ENCODE peak calls at places on chromosomes 7 and 10, in five cellular contexts. One of them, this sample, is unnamed.

GRCh38 chr7:95921543-95921942 is 149.2 kb downstream of the DYNC1I1 start:
- DNase-seq in esophagus squamous epithelium: no peak
- DNase-seq in upper lobe of left lung: no peak
- DNase-seq in ovary: no peak
- DNase-seq in IMR-90: no peak
- DNase-seq in this sample: no peak

GRCh38 chr7:77657427-77658331 is 38.6 kb upstream of the RSBN1L start:
- DNase-seq in esophagus squamous epithelium: no peak
- DNase-seq in upper lobe of left lung: no peak
- DNase-seq in ovary: no peak
- DNase-seq in IMR-90: peak
- DNase-seq in this sample: peak

GRCh38 chr7:139909379-139910050 is 80.5 kb downstream of the TBXAS1 start:
- DNase-seq in esophagus squamous epithelium: no peak
- DNase-seq in upper lobe of left lung: no peak
- DNase-seq in ovary: no peak
- DNase-seq in IMR-90: peak
- DNase-seq in this sample: no peak

GRCh38 chr10:7541137-7542087 is 125.4 kb downstream of the ITIH5 start:
- DNase-seq in esophagus squamous epithelium: no peak
- DNase-seq in upper lobe of left lung: no peak
- DNase-seq in ovary: peak
- DNase-seq in IMR-90: peak
- DNase-seq in this sample: no peak

GRCh38 chr7:122532406-122533269 is 166.3 kb downstream of the RNF133 start:
- DNase-seq in esophagus squamous epithelium: no peak
- DNase-seq in upper lobe of left lung: no peak
- DNase-seq in ovary: no peak
- DNase-seq in IMR-90: peak
- DNase-seq in this sample: no peak

GRCh38 chr10:104120903-104121484 is 977 bp upstream of the SFR1 start:
- DNase-seq in esophagus squamous epithelium: peak
- DNase-seq in upper lobe of left lung: peak
- DNase-seq in ovary: peak
- DNase-seq in IMR-90: peak
- DNase-seq in this sample: peak

GRCh38 chr7:39073432-39073831 is 95.7 kb downstream of the POU6F2 start:
- DNase-seq in esophagus squamous epithelium: no peak
- DNase-seq in upper lobe of left lung: peak
- DNase-seq in ovary: no peak
- DNase-seq in IMR-90: no peak
- DNase-seq in this sample: no peak

GRCh38 chr10:26048756-26049155 is 114.7 kb downstream of the MYO3A start:
- DNase-seq in esophagus squamous epithelium: no peak
- DNase-seq in upper lobe of left lung: no peak
- DNase-seq in ovary: no peak
- DNase-seq in IMR-90: no peak
- DNase-seq in this sample: no peak

GRCh38 chr7:18866359-18867036 is 250.9 kb downstream of the TWIST1 start:
- DNase-seq in esophagus squamous epithelium: no peak
- DNase-seq in upper lobe of left lung: no peak
- DNase-seq in ovary: peak
- DNase-seq in IMR-90: peak
- DNase-seq in this sample: peak

GRCh38 chr7:140646931-140647647 is 6.5 kb upstream of the DENND2A start:
- DNase-seq in esophagus squamous epithelium: no peak
- DNase-seq in upper lobe of left lung: no peak
- DNase-seq in ovary: peak
- DNase-seq in IMR-90: peak
- DNase-seq in this sample: no peak

GRCh38 chr10:113027574-113028392 is 77.7 kb downstream of the TCF7L2 start:
- DNase-seq in esophagus squamous epithelium: no peak
- DNase-seq in upper lobe of left lung: no peak
- DNase-seq in ovary: no peak
- DNase-seq in IMR-90: no peak
- DNase-seq in this sample: no peak

GRCh38 chr7:43766564-43766963 is 8.1 kb downstream of the BLVRA start:
- DNase-seq in esophagus squamous epithelium: no peak
- DNase-seq in upper lobe of left lung: no peak
- DNase-seq in ovary: no peak
- DNase-seq in IMR-90: no peak
- DNase-seq in this sample: no peak

GRCh38 chr10:103789771-103790201 is 65.6 kb downstream of the SH3PXD2A start:
- DNase-seq in esophagus squamous epithelium: no peak
- DNase-seq in upper lobe of left lung: no peak
- DNase-seq in ovary: no peak
- DNase-seq in IMR-90: no peak
- DNase-seq in this sample: no peak

GRCh38 chr7:104967088-104967487 is 46.9 kb upstream of the KMT2E start:
- DNase-seq in esophagus squamous epithelium: no peak
- DNase-seq in upper lobe of left lung: no peak
- DNase-seq in ovary: no peak
- DNase-seq in IMR-90: peak
- DNase-seq in this sample: no peak

GRCh38 chr10:31927597-31928530 is 767 bp downstream of the ARHGAP12 start:
- DNase-seq in esophagus squamous epithelium: peak
- DNase-seq in upper lobe of left lung: peak
- DNase-seq in ovary: peak
- DNase-seq in IMR-90: peak
- DNase-seq in this sample: peak

GRCh38 chr10:74460812-74461211 is 309.8 kb downstream of the ADK start:
- DNase-seq in esophagus squamous epithelium: no peak
- DNase-seq in upper lobe of left lung: no peak
- DNase-seq in ovary: no peak
- DNase-seq in IMR-90: peak
- DNase-seq in this sample: no peak

GRCh38 chr10:6722616-6723004 is 142.5 kb upstream of the PRKCQ start:
- DNase-seq in esophagus squamous epithelium: no peak
- DNase-seq in upper lobe of left lung: no peak
- DNase-seq in ovary: no peak
- DNase-seq in IMR-90: peak
- DNase-seq in this sample: no peak

GRCh38 chr10:113746188-113746950 is 5.1 kb upstream of the PLEKHS1 start:
- DNase-seq in esophagus squamous epithelium: no peak
- DNase-seq in upper lobe of left lung: no peak
- DNase-seq in ovary: no peak
- DNase-seq in IMR-90: no peak
- DNase-seq in this sample: no peak

GRCh38 chr7:123791001-123791400 is 42.2 kb upstream of the WASL start:
- DNase-seq in esophagus squamous epithelium: no peak
- DNase-seq in upper lobe of left lung: no peak
- DNase-seq in ovary: no peak
- DNase-seq in IMR-90: no peak
- DNase-seq in this sample: no peak

GRCh38 chr7:6437251-6437650 is 10.5 kb downstream of the DAGLB start:
- DNase-seq in esophagus squamous epithelium: no peak
- DNase-seq in upper lobe of left lung: no peak
- DNase-seq in ovary: no peak
- DNase-seq in IMR-90: no peak
- DNase-seq in this sample: no peak

GRCh38 chr10:5547934-5548660 is 23.3 kb downstream of the CALML3 start:
- DNase-seq in esophagus squamous epithelium: no peak
- DNase-seq in upper lobe of left lung: no peak
- DNase-seq in ovary: no peak
- DNase-seq in IMR-90: no peak
- DNase-seq in this sample: no peak

GRCh38 chr10:60828489-60828852 is 50.2 kb downstream of the CDK1 start:
- DNase-seq in esophagus squamous epithelium: no peak
- DNase-seq in upper lobe of left lung: no peak
- DNase-seq in ovary: no peak
- DNase-seq in IMR-90: peak
- DNase-seq in this sample: no peak

GRCh38 chr10:17961551-17962422 is 10.1 kb downstream of the SLC39A12 start:
- DNase-seq in esophagus squamous epithelium: no peak
- DNase-seq in upper lobe of left lung: no peak
- DNase-seq in ovary: no peak
- DNase-seq in IMR-90: peak
- DNase-seq in this sample: no peak

GRCh38 chr7:118662266-118662665 is 437.8 kb downstream of the ANKRD7 start:
- DNase-seq in esophagus squamous epithelium: no peak
- DNase-seq in upper lobe of left lung: no peak
- DNase-seq in ovary: no peak
- DNase-seq in IMR-90: no peak
- DNase-seq in this sample: no peak

GRCh38 chr7:118664498-118664897 is 440.0 kb downstream of the ANKRD7 start:
- DNase-seq in esophagus squamous epithelium: no peak
- DNase-seq in upper lobe of left lung: no peak
- DNase-seq in ovary: no peak
- DNase-seq in IMR-90: no peak
- DNase-seq in this sample: no peak
- H3K27ac ChIP-seq in esophagus squamous epithelium: no peak
- H3K27ac ChIP-seq in upper lobe of left lung: no peak
- H3K27ac ChIP-seq in ovary: no peak
- H3K27ac ChIP-seq in IMR-90: no peak
- H3K27ac ChIP-seq in this sample: no peak

GRCh38 chr10:50993817-50994251 is 80.5 kb upstream of the PRKG1 start:
- DNase-seq in esophagus squamous epithelium: no peak
- DNase-seq in upper lobe of left lung: no peak
- DNase-seq in ovary: peak
- DNase-seq in IMR-90: peak
- DNase-seq in this sample: no peak
- TF ChIP-seq POLR2A in esophagus squamous epithelium: no peak
- TF ChIP-seq POLR2A in upper lobe of left lung: no peak
- TF ChIP-seq POLR2A in ovary: no peak
- TF ChIP-seq POLR2A in IMR-90: no peak
- TF ChIP-seq POLR2A in this sample: no peak

GRCh38 chr7:131190146-131190545 is 137.5 kb upstream of the MKLN1 start:
- DNase-seq in esophagus squamous epithelium: no peak
- DNase-seq in upper lobe of left lung: no peak
- DNase-seq in ovary: no peak
- DNase-seq in IMR-90: peak
- DNase-seq in this sample: no peak

GRCh38 chr7:131188367-131189339 is 139.0 kb upstream of the MKLN1 start:
- DNase-seq in esophagus squamous epithelium: no peak
- DNase-seq in upper lobe of left lung: no peak
- DNase-seq in ovary: no peak
- DNase-seq in IMR-90: peak
- DNase-seq in this sample: no peak

GRCh38 chr7:131183611-131184119 is 144.0 kb upstream of the MKLN1 start:
- DNase-seq in esophagus squamous epithelium: no peak
- DNase-seq in upper lobe of left lung: no peak
- DNase-seq in ovary: no peak
- DNase-seq in IMR-90: peak
- DNase-seq in this sample: no peak

GRCh38 chr7:131189488-131189887 is 138.2 kb upstream of the MKLN1 start:
- DNase-seq in esophagus squamous epithelium: no peak
- DNase-seq in upper lobe of left lung: no peak
- DNase-seq in ovary: no peak
- DNase-seq in IMR-90: no peak
- DNase-seq in this sample: no peak

GRCh38 chr7:131186816-131187215 is 140.9 kb upstream of the MKLN1 start:
- DNase-seq in esophagus squamous epithelium: no peak
- DNase-seq in upper lobe of left lung: no peak
- DNase-seq in ovary: no peak
- DNase-seq in IMR-90: no peak
- DNase-seq in this sample: no peak
- H3K27ac ChIP-seq in esophagus squamous epithelium: no peak
- H3K27ac ChIP-seq in upper lobe of left lung: no peak
- H3K27ac ChIP-seq in ovary: no peak
- H3K27ac ChIP-seq in IMR-90: no peak
- H3K27ac ChIP-seq in this sample: no peak

GRCh38 chr7:80182630-80183276 is 48.1 kb downstream of the GNAI1 start:
- DNase-seq in esophagus squamous epithelium: no peak
- DNase-seq in upper lobe of left lung: no peak
- DNase-seq in ovary: no peak
- DNase-seq in IMR-90: peak
- DNase-seq in this sample: no peak
- TF ChIP-seq POLR2A in esophagus squamous epithelium: no peak
- TF ChIP-seq POLR2A in upper lobe of left lung: no peak
- TF ChIP-seq POLR2A in ovary: no peak
- TF ChIP-seq POLR2A in IMR-90: no peak
- TF ChIP-seq POLR2A in this sample: no peak

DNA sequence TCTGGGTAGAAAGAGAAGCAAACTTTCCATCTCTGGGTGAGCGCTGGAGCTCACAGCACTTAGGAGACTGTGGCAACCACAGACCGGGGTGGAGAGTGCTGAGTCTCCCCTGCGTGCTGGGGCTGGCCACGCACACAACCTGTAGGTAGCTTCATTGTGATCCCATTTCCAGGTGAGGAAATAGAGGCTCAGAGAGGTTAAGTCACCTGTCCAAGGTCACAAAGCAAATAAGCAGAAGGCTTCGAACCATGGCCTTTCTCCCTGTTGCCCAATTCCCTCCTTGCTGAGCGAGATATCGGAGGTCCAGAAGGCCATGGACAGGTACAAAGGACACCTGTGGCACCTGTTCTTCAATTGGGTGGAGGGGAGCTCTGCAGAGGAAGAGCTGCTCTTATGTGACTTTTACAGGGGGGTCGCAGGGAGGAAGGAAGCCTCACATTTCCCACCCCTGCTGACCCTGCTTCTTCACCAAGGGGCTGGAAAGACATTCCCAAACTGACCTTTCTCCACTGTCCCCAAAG is 39.4 kb downstream of the ZCCHC24 start:
- DNase-seq in esophagus squamous epithelium: no peak
- DNase-seq in upper lobe of left lung: no peak
- DNase-seq in ovary: no peak
- DNase-seq in IMR-90: no peak
- DNase-seq in this sample: no peak
- H3K27ac ChIP-seq in esophagus squamous epithelium: peak
- H3K27ac ChIP-seq in upper lobe of left lung: peak
- H3K27ac ChIP-seq in ovary: peak
- H3K27ac ChIP-seq in IMR-90: peak
- H3K27ac ChIP-seq in this sample: no peak

This sample was measured in tibial nerve.